ENCODE peak calls at places on chromosome 7, in six cellular contexts. P is ovary, H is heart right ventricle, D is midbrain, N is RCC 7860, Q is cardiac muscle cell. O is an unnamed sample.
A peak's percentile ranks its signal among the peaks of the same experiment; 100 is the strongest.

GRCh38 chr7:21939136-21939857 is 6.4 kb downstream of the CDCA7L start:
- DNase-seq in P (no peak), H (no peak), D (no peak), N (peak; percentile 87), Q (peak; percentile 69), O (no peak)

GRCh38 chr7:89621925-89622641 is 532.2 kb upstream of the STEAP1 start:
- DNase-seq in P (no peak), H (no peak), D (no peak), N (no peak), Q (no peak), O (no peak)

GRCh38 chr7:156832195-156832877 is 60.6 kb downstream of the LMBR1 start:
- DNase-seq in P (no peak), H (no peak), D (no peak), N (no peak), Q (no peak), O (no peak)

GRCh38 chr7:50332241-50333176 is 28.0 kb downstream of the IKZF1 start:
- DNase-seq in P (no peak), H (no peak), D (no peak), N (no peak), Q (no peak), O (no peak)

GRCh38 chr7:101882595-101883564 is 65.5 kb downstream of the CUX1 start:
- DNase-seq in P (peak; percentile 84), H (peak; percentile 87), D (no peak), N (peak; percentile 99), Q (peak; percentile 100), O (peak; percentile 99)

GRCh38 chr7:47693161-47693740 is 111.3 kb upstream of the TNS3 start:
- DNase-seq in P (no peak), H (no peak), D (no peak), N (peak; percentile 51), Q (peak; percentile 18), O (no peak)

GRCh38 chr7:28055161-28055544 is 125.4 kb downstream of the JAZF1 start:
- DNase-seq in P (no peak), H (no peak), D (no peak), N (peak; percentile 86), Q (no peak), O (no peak)

GRCh38 chr7:188727-189500 is 3.5 kb upstream of the FAM20C start:
- DNase-seq in P (no peak), H (no peak), D (no peak), N (no peak), Q (no peak), O (no peak)

GRCh38 chr7:112985377-112985987 is 101.1 kb downstream of the GPR85 start:
- DNase-seq in P (no peak), H (peak; percentile 9), D (no peak), N (no peak), Q (peak; percentile 43), O (peak; percentile 12)

GRCh38 chr7:44284216-44284615 is 41.2 kb downstream of the CAMK2B start:
- DNase-seq in P (peak; percentile 13), H (no peak), D (no peak), N (no peak), Q (no peak), O (no peak)

O was measured in fibroblast of the conjunctiva.